ENCODE peak calls at places on chromosomes 2 and 18, in seven cellular contexts. One of them, this sample, is unnamed.

GRCh38 chr2:8987413-8987812 is 16.1 kb downstream of the MBOAT2 start:
- DNase-seq in PC-3: peak
- DNase-seq in endodermal cell: no peak
- DNase-seq in GM23248: peak
- DNase-seq in cardiac muscle cell: peak
- DNase-seq in heart right ventricle: no peak
- DNase-seq in cardiac fibroblast: peak
- DNase-seq in this sample: peak

GRCh38 chr2:23375448-23375847 is 9.5 kb upstream of the KLHL29 start:
- DNase-seq in PC-3: peak
- DNase-seq in endodermal cell: peak
- DNase-seq in GM23248: peak
- DNase-seq in cardiac muscle cell: peak
- DNase-seq in heart right ventricle: no peak
- DNase-seq in cardiac fibroblast: no peak
- DNase-seq in this sample: no peak

GRCh38 chr2:26652361-26653041 is 11.3 kb upstream of the CIB4 start:
- DNase-seq in PC-3: no peak
- DNase-seq in endodermal cell: peak
- DNase-seq in GM23248: peak
- DNase-seq in cardiac muscle cell: peak
- DNase-seq in heart right ventricle: no peak
- DNase-seq in cardiac fibroblast: peak
- DNase-seq in this sample: no peak

GRCh38 chr18:58998421-58999203 is 133.9 kb downstream of the ZNF532 start:
- DNase-seq in PC-3: peak
- DNase-seq in endodermal cell: peak
- DNase-seq in GM23248: peak
- DNase-seq in cardiac muscle cell: peak
- DNase-seq in heart right ventricle: peak
- DNase-seq in cardiac fibroblast: peak
- DNase-seq in this sample: peak

GRCh38 chr2:10306901-10307463 is 4.3 kb downstream of the HPCAL1 start:
- DNase-seq in PC-3: no peak
- DNase-seq in endodermal cell: no peak
- DNase-seq in GM23248: no peak
- DNase-seq in cardiac muscle cell: no peak
- DNase-seq in heart right ventricle: no peak
- DNase-seq in cardiac fibroblast: no peak
- DNase-seq in this sample: no peak

GRCh38 chr2:231515603-231516002 is 14.6 kb downstream of the NMUR1 start:
- DNase-seq in PC-3: no peak
- DNase-seq in endodermal cell: no peak
- DNase-seq in GM23248: no peak
- DNase-seq in cardiac muscle cell: no peak
- DNase-seq in heart right ventricle: no peak
- DNase-seq in cardiac fibroblast: no peak
- DNase-seq in this sample: no peak

GRCh38 chr2:120012363-120012762 is 514 bp upstream of the EPB41L5 start:
- DNase-seq in PC-3: no peak
- DNase-seq in endodermal cell: no peak
- DNase-seq in GM23248: peak
- DNase-seq in cardiac muscle cell: no peak
- DNase-seq in heart right ventricle: no peak
- DNase-seq in cardiac fibroblast: no peak
- DNase-seq in this sample: no peak

GRCh38 chr2:144094408-144095151 is 425.3 kb downstream of the ZEB2 start:
- DNase-seq in PC-3: no peak
- DNase-seq in endodermal cell: no peak
- DNase-seq in GM23248: no peak
- DNase-seq in cardiac muscle cell: no peak
- DNase-seq in heart right ventricle: no peak
- DNase-seq in cardiac fibroblast: no peak
- DNase-seq in this sample: no peak

GRCh38 chr2:215028231-215028630 is 110.2 kb downstream of the ABCA12 start:
- DNase-seq in PC-3: peak
- DNase-seq in endodermal cell: no peak
- DNase-seq in GM23248: peak
- DNase-seq in cardiac muscle cell: peak
- DNase-seq in heart right ventricle: no peak
- DNase-seq in cardiac fibroblast: peak
- DNase-seq in this sample: peak

GRCh38 chr2:212145111-212145510 is 393.5 kb downstream of the ERBB4 start:
- DNase-seq in PC-3: peak
- DNase-seq in endodermal cell: no peak
- DNase-seq in GM23248: peak
- DNase-seq in cardiac muscle cell: peak
- DNase-seq in heart right ventricle: no peak
- DNase-seq in cardiac fibroblast: peak
- DNase-seq in this sample: no peak

GRCh38 chr18:46283895-46284295 is 179.7 kb downstream of the HAUS1 start:
- DNase-seq in PC-3: no peak
- DNase-seq in endodermal cell: peak
- DNase-seq in GM23248: no peak
- DNase-seq in cardiac muscle cell: no peak
- DNase-seq in heart right ventricle: no peak
- DNase-seq in cardiac fibroblast: no peak
- DNase-seq in this sample: no peak

GRCh38 chr2:72788756-72789155 is 37.1 kb downstream of the EXOC6B start:
- DNase-seq in PC-3: peak
- DNase-seq in endodermal cell: no peak
- DNase-seq in GM23248: peak
- DNase-seq in cardiac muscle cell: peak
- DNase-seq in heart right ventricle: no peak
- DNase-seq in cardiac fibroblast: peak
- DNase-seq in this sample: peak

GRCh38 chr2:63735263-63735662 is 106.4 kb upstream of the UGP2 start:
- DNase-seq in PC-3: peak
- DNase-seq in endodermal cell: no peak
- DNase-seq in GM23248: peak
- DNase-seq in cardiac muscle cell: no peak
- DNase-seq in heart right ventricle: no peak
- DNase-seq in cardiac fibroblast: no peak
- DNase-seq in this sample: peak

GRCh38 chr2:46521215-46521683 is 41.9 kb downstream of the TMEM247 start:
- DNase-seq in PC-3: no peak
- DNase-seq in endodermal cell: no peak
- DNase-seq in GM23248: peak
- DNase-seq in cardiac muscle cell: peak
- DNase-seq in heart right ventricle: peak
- DNase-seq in cardiac fibroblast: peak
- DNase-seq in this sample: peak

GRCh38 chr2:28993211-28993960 is 12.3 kb downstream of the TOGARAM2 start:
- DNase-seq in PC-3: peak
- DNase-seq in endodermal cell: peak
- DNase-seq in GM23248: no peak
- DNase-seq in cardiac muscle cell: no peak
- DNase-seq in heart right ventricle: no peak
- DNase-seq in cardiac fibroblast: no peak
- DNase-seq in this sample: no peak

GRCh38 chr2:151490276-151490675 is 80.6 kb downstream of the RIF1 start:
- DNase-seq in PC-3: no peak
- DNase-seq in endodermal cell: no peak
- DNase-seq in GM23248: no peak
- DNase-seq in cardiac muscle cell: no peak
- DNase-seq in heart right ventricle: no peak
- DNase-seq in cardiac fibroblast: no peak
- DNase-seq in this sample: no peak

GRCh38 chr2:42513252-42513918 is 19.6 kb upstream of the KCNG3 start:
- DNase-seq in PC-3: peak
- DNase-seq in endodermal cell: peak
- DNase-seq in GM23248: peak
- DNase-seq in cardiac muscle cell: peak
- DNase-seq in heart right ventricle: no peak
- DNase-seq in cardiac fibroblast: peak
- DNase-seq in this sample: no peak

DNA sequence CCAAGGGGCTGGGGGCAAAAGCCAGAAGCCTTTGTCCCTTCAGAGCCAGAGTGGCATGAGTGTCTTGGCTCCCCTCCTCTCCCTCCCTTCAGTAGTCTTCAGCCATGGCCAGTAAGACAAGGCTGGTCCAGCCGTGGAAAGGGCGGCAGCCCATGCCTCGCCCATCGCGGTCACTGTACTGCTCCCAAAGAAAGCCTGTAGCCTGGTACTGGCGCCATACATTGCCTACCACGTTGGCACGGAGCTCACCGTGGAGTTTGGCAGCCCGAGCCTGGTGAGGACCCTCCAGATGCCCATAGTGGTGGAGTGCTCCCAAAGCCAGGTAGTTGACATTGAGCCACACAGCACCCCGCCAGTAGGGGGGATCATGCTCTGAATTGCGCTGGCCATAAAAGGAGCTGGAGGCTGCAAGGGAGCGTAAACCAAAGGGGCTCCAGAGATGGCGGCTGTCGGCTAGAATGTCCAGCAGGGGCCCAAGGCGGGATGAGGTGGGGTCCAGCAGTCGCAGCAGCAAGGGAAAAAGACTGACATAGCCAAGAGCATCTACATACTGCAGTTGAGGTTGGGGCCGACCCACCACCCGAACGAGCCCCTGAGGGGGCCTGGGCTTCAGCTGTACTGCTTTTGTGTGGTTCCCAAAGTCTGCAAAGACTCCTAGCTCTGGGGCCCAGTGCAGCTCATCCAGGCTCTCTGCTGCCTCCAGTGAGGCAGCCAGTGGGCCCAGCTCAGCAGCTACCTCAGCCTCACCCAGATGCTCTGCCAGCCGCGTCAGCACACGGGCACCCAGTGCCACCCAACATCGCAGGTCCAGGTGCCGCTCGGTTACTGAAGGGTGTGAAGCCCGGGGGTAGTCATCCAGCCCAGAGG is 3.2 kb downstream of the WBP1 start:
- DNase-seq in PC-3: no peak
- DNase-seq in endodermal cell: peak
- DNase-seq in GM23248: no peak
- DNase-seq in cardiac muscle cell: peak
- DNase-seq in heart right ventricle: no peak
- DNase-seq in cardiac fibroblast: no peak
- DNase-seq in this sample: no peak
- H3K4me3 ChIP-seq in PC-3: no peak
- H3K4me3 ChIP-seq in endodermal cell: no peak
- H3K4me3 ChIP-seq in GM23248: no peak
- H3K4me3 ChIP-seq in cardiac muscle cell: no peak
- H3K4me3 ChIP-seq in heart right ventricle: no peak
- H3K4me3 ChIP-seq in cardiac fibroblast: no peak
- H3K4me3 ChIP-seq in this sample: no peak

GRCh38 chr2:240024766-240025165 is 376 bp downstream of the NDUFA10 start:
- DNase-seq in PC-3: no peak
- DNase-seq in endodermal cell: no peak
- DNase-seq in GM23248: peak
- DNase-seq in cardiac muscle cell: peak
- DNase-seq in heart right ventricle: no peak
- DNase-seq in cardiac fibroblast: peak
- DNase-seq in this sample: no peak
- H3K4me3 ChIP-seq in PC-3: peak
- H3K4me3 ChIP-seq in endodermal cell: peak
- H3K4me3 ChIP-seq in GM23248: peak
- H3K4me3 ChIP-seq in cardiac muscle cell: peak
- H3K4me3 ChIP-seq in heart right ventricle: peak
- H3K4me3 ChIP-seq in cardiac fibroblast: peak
- H3K4me3 ChIP-seq in this sample: peak

GRCh38 chr2:558302-558642 is 118.9 kb downstream of the TMEM18 start:
- DNase-seq in PC-3: no peak
- DNase-seq in endodermal cell: no peak
- DNase-seq in GM23248: no peak
- DNase-seq in cardiac muscle cell: no peak
- DNase-seq in heart right ventricle: no peak
- DNase-seq in cardiac fibroblast: no peak
- DNase-seq in this sample: no peak
- H3K4me3 ChIP-seq in PC-3: no peak
- H3K4me3 ChIP-seq in endodermal cell: no peak
- H3K4me3 ChIP-seq in GM23248: no peak
- H3K4me3 ChIP-seq in cardiac muscle cell: no peak
- H3K4me3 ChIP-seq in heart right ventricle: no peak
- H3K4me3 ChIP-seq in cardiac fibroblast: no peak
- H3K4me3 ChIP-seq in this sample: no peak

GRCh38 chr18:8610442-8610801 is 1.2 kb downstream of the RAB12 start:
- DNase-seq in PC-3: peak
- DNase-seq in endodermal cell: no peak
- DNase-seq in GM23248: peak
- DNase-seq in cardiac muscle cell: peak
- DNase-seq in heart right ventricle: no peak
- DNase-seq in cardiac fibroblast: peak
- DNase-seq in this sample: peak

GRCh38 chr18:8609711-8610441 is 639 bp downstream of the RAB12 start:
- DNase-seq in PC-3: no peak
- DNase-seq in endodermal cell: peak
- DNase-seq in GM23248: peak
- DNase-seq in cardiac muscle cell: peak
- DNase-seq in heart right ventricle: peak
- DNase-seq in cardiac fibroblast: no peak
- DNase-seq in this sample: peak

GRCh38 chr18:8608795-8609673 is at the start of gene RAB12:
- DNase-seq in PC-3: peak
- DNase-seq in endodermal cell: peak
- DNase-seq in GM23248: peak
- DNase-seq in cardiac muscle cell: peak
- DNase-seq in heart right ventricle: peak
- DNase-seq in cardiac fibroblast: peak
- DNase-seq in this sample: peak

GRCh38 chr18:8605974-8606373 is 3.3 kb upstream of the RAB12 start:
- DNase-seq in PC-3: no peak
- DNase-seq in endodermal cell: no peak
- DNase-seq in GM23248: no peak
- DNase-seq in cardiac muscle cell: no peak
- DNase-seq in heart right ventricle: no peak
- DNase-seq in cardiac fibroblast: no peak
- DNase-seq in this sample: no peak

GRCh38 chr18:8607776-8608682 is 1.2 kb upstream of the RAB12 start:
- DNase-seq in PC-3: no peak
- DNase-seq in endodermal cell: no peak
- DNase-seq in GM23248: peak
- DNase-seq in cardiac muscle cell: peak
- DNase-seq in heart right ventricle: no peak
- DNase-seq in cardiac fibroblast: peak
- DNase-seq in this sample: peak
- H3K4me3 ChIP-seq in PC-3: no peak
- H3K4me3 ChIP-seq in endodermal cell: peak
- H3K4me3 ChIP-seq in GM23248: peak
- H3K4me3 ChIP-seq in cardiac muscle cell: no peak
- H3K4me3 ChIP-seq in heart right ventricle: peak
- H3K4me3 ChIP-seq in cardiac fibroblast: peak
- H3K4me3 ChIP-seq in this sample: peak

GRCh38 chr2:85539361-85540130 is 578 bp downstream of the MAT2A start:
- DNase-seq in PC-3: peak
- DNase-seq in endodermal cell: peak
- DNase-seq in GM23248: peak
- DNase-seq in cardiac muscle cell: peak
- DNase-seq in heart right ventricle: peak
- DNase-seq in cardiac fibroblast: peak
- DNase-seq in this sample: peak
- H3K4me3 ChIP-seq in PC-3: peak
- H3K4me3 ChIP-seq in endodermal cell: peak
- H3K4me3 ChIP-seq in GM23248: peak
- H3K4me3 ChIP-seq in cardiac muscle cell: peak
- H3K4me3 ChIP-seq in heart right ventricle: peak
- H3K4me3 ChIP-seq in cardiac fibroblast: peak
- H3K4me3 ChIP-seq in this sample: peak

This sample was measured in MG63.